ENCODE peak calls at places on chromosomes 13 and 19, in ten cellular contexts. D is tibial nerve; J is CD8-positive, alpha-beta T cell; G is neuronal stem cell; Y is left ventricle myocardium inferior; I is HL-60; B is GM23248; U is right atrium auricular region; M is WERI-Rb-1; Z is coronary artery. F is an unnamed sample.

GRCh38 chr19:43562698-43563241 is 12.6 kb downstream of the XRCC1 start:
- DNase-seq in J (peak), U (peak), B (peak), Z (no peak), I (peak), D (peak), M (no peak), G (no peak), Y (peak), F (peak)

GRCh38 chr19:17610384-17610783 is 54.9 kb downstream of the COLGALT1 start:
- DNase-seq in D (no peak), Y (no peak), B (peak), G (no peak), M (no peak), Z (no peak), U (no peak), J (no peak), I (no peak), F (no peak)

GRCh38 chr13:99969368-99969933 is 2.1 kb downstream of the ZIC5 start:
- DNase-seq in Z (no peak), U (no peak), M (peak), Y (no peak), G (no peak), I (no peak), D (no peak), J (no peak), B (no peak), F (no peak)

GRCh38 chr19:32355309-32355708 is 9.9 kb downstream of the ZNF507 start:
- DNase-seq in Y (no peak), Z (no peak), G (no peak), B (no peak), I (no peak), J (no peak), U (no peak), D (no peak), M (no peak), F (no peak)

GRCh38 chr19:7658219-7658686 is 10.6 kb upstream of the RETN start:
- DNase-seq in G (no peak), M (no peak), Z (no peak), Y (no peak), U (no peak), I (no peak), B (peak), D (no peak), J (no peak), F (no peak)

GRCh38 chr13:94168784-94169512 is 310.5 kb downstream of the DCT start:
- DNase-seq in Z (no peak), J (no peak), I (no peak), B (no peak), M (no peak), Y (no peak), D (no peak), G (no peak), U (no peak), F (no peak)

GRCh38 chr19:55652311-55653078 is 2.3 kb upstream of the U2AF2 start:
- DNase-seq in J (no peak), I (no peak), Z (peak), D (no peak), U (no peak), M (no peak), G (no peak), B (no peak), Y (no peak), F (no peak)

GRCh38 chr13:83151308-83151660 is 731.0 kb downstream of the SLITRK1 start:
- DNase-seq in Y (no peak), D (no peak), I (no peak), J (no peak), U (no peak), B (peak), G (no peak), M (no peak), Z (no peak), F (no peak)

GRCh38 chr13:92265408-92265807 is 867.0 kb downstream of the GPC5 start:
- DNase-seq in U (no peak), B (no peak), D (no peak), G (no peak), Y (no peak), I (no peak), J (no peak), M (no peak), Z (no peak), F (no peak)

GRCh38 chr19:33281296-33281926 is 20.9 kb downstream of the CEBPA start:
- DNase-seq in I (no peak), B (no peak), D (no peak), Y (no peak), G (no peak), Z (no peak), M (no peak), J (no peak), U (no peak), F (no peak)

GRCh38 chr19:34480491-34480890 is 1.1 kb upstream of the WTIP start:
- DNase-seq in G (no peak), M (no peak), I (no peak), D (no peak), J (no peak), U (no peak), Y (no peak), Z (no peak), B (no peak), F (peak)

GRCh38 chr13:51844862-51845573 is at the start of gene TMEM272:
- DNase-seq in U (no peak), J (peak), G (peak), Z (no peak), I (no peak), B (peak), D (no peak), M (peak), Y (peak), F (no peak)

GRCh38 chr19:12802267-12803106 is 618 bp downstream of the THSD8 start:
- DNase-seq in B (peak), Z (no peak), U (no peak), M (no peak), Y (no peak), G (no peak), J (no peak), D (no peak), I (no peak), F (no peak)

GRCh38 chr19:58476498-58477015 is 405 bp downstream of the ZNF446 start:
- DNase-seq in J (no peak), B (peak), Z (no peak), I (no peak), G (no peak), M (no peak), U (no peak), Y (no peak), D (no peak), F (no peak)

GRCh38 chr13:45778897-45779296 is 72.7 kb downstream of the SIAH3 start:
- DNase-seq in Z (no peak), U (no peak), B (no peak), J (no peak), G (no peak), I (no peak), M (no peak), Y (no peak), D (no peak), F (no peak)

GRCh38 chr13:111431241-111431640 is 110.8 kb downstream of the TEX29 start:
- DNase-seq in I (no peak), J (no peak), G (no peak), Z (no peak), Y (no peak), M (no peak), B (no peak), U (no peak), D (no peak), F (no peak)

GRCh38 chr19:47582320-47582909 is 9.5 kb upstream of the ZNF541 start:
- DNase-seq in B (no peak), D (no peak), J (no peak), Z (no peak), Y (no peak), G (no peak), U (no peak), I (no peak), M (no peak), F (no peak)

GRCh38 chr13:73740681-73741080 is 393.5 kb downstream of the KLF12 start:
- DNase-seq in U (no peak), M (no peak), D (no peak), Y (no peak), J (no peak), B (peak), I (no peak), Z (no peak), G (no peak), F (no peak)

GRCh38 chr13:95741584-95742563 is 64.9 kb downstream of the DNAJC3 start:
- DNase-seq in M (no peak), G (no peak), I (no peak), U (no peak), Y (no peak), Z (no peak), J (no peak), B (no peak), D (no peak), F (no peak)

GRCh38 chr19:35398570-35398969 is 27.7 kb downstream of the GPR42 start:
- DNase-seq in Z (no peak), G (no peak), Y (no peak), B (no peak), U (no peak), J (no peak), I (no peak), D (no peak), M (no peak), F (no peak)

GRCh38 chr13:26558074-26558805 is 757 bp downstream of the WASF3 start:
- DNase-seq in Z (no peak), J (no peak), Y (peak), M (no peak), D (no peak), I (no peak), U (no peak), B (peak), G (peak), F (no peak)

GRCh38 chr13:108525867-108526266 is 103.5 kb upstream of the MYO16 start:
- DNase-seq in Z (no peak), M (no peak), I (no peak), Y (no peak), D (no peak), U (no peak), B (no peak), J (no peak), G (no peak), F (no peak)

GRCh38 chr13:107466326-107466725 is 749.0 kb downstream of the LIG4 start:
- DNase-seq in B (peak), I (no peak), Z (no peak), M (no peak), Y (no peak), U (no peak), G (no peak), D (no peak), J (no peak), F (no peak)

GRCh38 chr13:53138369-53139036 is 109.9 kb downstream of the OLFM4 start:
- DNase-seq in U (no peak), J (no peak), Z (no peak), M (no peak), G (no peak), I (no peak), Y (peak), B (peak), D (peak), F (no peak)

GRCh38 chr19:11987405-11988231 is 22.8 kb downstream of the ZNF763 start:
- DNase-seq in D (peak), Z (peak), U (peak), B (peak), I (peak), J (peak), M (peak), G (peak), Y (peak), F (peak)

GRCh38 chr19:18508585-18508984 is 13.3 kb downstream of the ELL start:
- DNase-seq in G (no peak), Y (no peak), M (no peak), J (no peak), D (no peak), Z (no peak), I (no peak), B (no peak), U (no peak), F (no peak)

GRCh38 chr13:112456138-112457056 is 80.2 kb downstream of the SPACA7 start:
- DNase-seq in G (no peak), B (no peak), I (no peak), U (peak), Y (no peak), J (no peak), Z (no peak), M (no peak), D (no peak), F (no peak)

GRCh38 chr13:38350114-38350617 is 515 bp downstream of the UFM1 start:
- DNase-seq in U (peak), Z (no peak), J (peak), B (peak), M (peak), G (no peak), Y (peak), D (peak), I (no peak), F (peak)

GRCh38 chr19:33350538-33351309 is 22.8 kb upstream of the CEBPG start:
- DNase-seq in Y (no peak), G (no peak), Z (no peak), B (peak), I (no peak), J (no peak), U (peak), D (no peak), M (no peak), F (no peak)

GRCh38 chr13:24208314-24208713 is 47.8 kb downstream of the SPATA13 start:
- DNase-seq in D (no peak), G (no peak), M (no peak), J (no peak), Z (no peak), U (no peak), Y (no peak), B (peak), I (no peak), F (no peak)

GRCh38 chr19:4671182-4671851 is 1.2 kb upstream of the MYDGF start:
- DNase-seq in U (no peak), Z (no peak), B (no peak), M (peak), Y (no peak), D (no peak), J (no peak), I (no peak), G (no peak), F (no peak)
- H3K27ac ChIP-seq in U (peak), Z (peak), B (no peak), M (peak), Y (peak), D (peak), J (no peak), I (no peak), G (peak), F (peak)

GRCh38 chr19:2319551-2319950 is 8.8 kb downstream of the LSM7 start:
- DNase-seq in D (no peak), B (no peak), I (no peak), G (no peak), M (no peak), Y (no peak), Z (no peak), U (no peak), J (no peak), F (no peak)
- H3K4me3 ChIP-seq in D (no peak), B (no peak), I (no peak), G (no peak), M (no peak), Y (no peak), Z (no peak), U (no peak), J (no peak), F (no peak)

DNA sequence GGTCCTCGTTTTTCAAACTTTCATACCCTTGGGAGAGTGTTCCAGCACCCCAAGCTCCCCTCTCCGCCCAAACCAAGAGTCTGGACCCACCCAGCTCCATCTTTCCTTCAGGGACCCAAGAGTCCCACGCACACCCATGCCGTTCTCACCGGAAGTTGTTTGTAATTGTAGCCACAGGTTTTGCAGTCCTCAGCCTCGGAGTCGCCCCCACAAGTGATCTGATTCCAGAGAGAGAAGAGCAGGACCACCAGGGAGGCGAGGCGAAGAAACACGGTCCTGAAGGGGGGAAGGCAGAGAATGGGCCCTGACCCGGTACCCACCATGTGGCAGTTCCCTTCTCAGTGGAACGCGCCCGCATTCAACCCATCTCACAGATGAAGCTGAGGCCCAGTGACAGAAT is 3.4 kb upstream of the LENG1 start:
- DNase-seq in D (no peak), Z (no peak), M (no peak), J (no peak), I (no peak), U (no peak), B (no peak), Y (no peak), G (no peak), F (no peak)
- H3K27ac ChIP-seq in D (peak), Z (no peak), M (no peak), J (no peak), I (peak), U (no peak), B (no peak), Y (no peak), G (no peak), F (no peak)

GRCh38 chr19:50344661-50345318 is 15.6 kb upstream of the KCNC3 start:
- DNase-seq in M (no peak), B (no peak), Y (peak), I (no peak), U (no peak), Z (no peak), J (no peak), G (no peak), D (no peak), F (no peak)
- H3K4me3 ChIP-seq in M (no peak), B (no peak), Y (no peak), I (peak), U (no peak), Z (no peak), J (no peak), G (no peak), D (no peak), F (no peak)

GRCh38 chr13:49859568-49859967 is 67.1 kb upstream of the KPNA3 start:
- DNase-seq in M (no peak), D (no peak), U (no peak), I (no peak), Y (no peak), G (no peak), Z (no peak), B (peak), J (no peak), F (no peak)
- H3K27ac ChIP-seq in M (no peak), D (peak), U (no peak), I (no peak), Y (no peak), G (no peak), Z (no peak), B (peak), J (no peak), F (no peak)

GRCh38 chr19:16577531-16578052 is 5.4 kb upstream of the SLC35E1 start:
- DNase-seq in B (no peak), J (no peak), I (no peak), D (no peak), Y (no peak), U (no peak), G (no peak), Z (no peak), M (no peak), F (no peak)

GRCh38 chr19:16579381-16579780 is 7.2 kb upstream of the SLC35E1 start:
- DNase-seq in I (no peak), M (no peak), J (no peak), G (no peak), Z (no peak), D (no peak), U (no peak), B (no peak), Y (no peak), F (no peak)

GRCh38 chr19:16575861-16576689 is 3.9 kb upstream of the SLC35E1 start:
- DNase-seq in B (no peak), Z (no peak), J (no peak), I (no peak), Y (no peak), D (no peak), M (no peak), G (no peak), U (no peak), F (no peak)

GRCh38 chr19:16575282-16575681 is 3.1 kb upstream of the SLC35E1 start:
- DNase-seq in D (no peak), G (no peak), U (no peak), Z (no peak), B (no peak), M (no peak), I (no peak), Y (no peak), J (no peak), F (no peak)

DNA sequence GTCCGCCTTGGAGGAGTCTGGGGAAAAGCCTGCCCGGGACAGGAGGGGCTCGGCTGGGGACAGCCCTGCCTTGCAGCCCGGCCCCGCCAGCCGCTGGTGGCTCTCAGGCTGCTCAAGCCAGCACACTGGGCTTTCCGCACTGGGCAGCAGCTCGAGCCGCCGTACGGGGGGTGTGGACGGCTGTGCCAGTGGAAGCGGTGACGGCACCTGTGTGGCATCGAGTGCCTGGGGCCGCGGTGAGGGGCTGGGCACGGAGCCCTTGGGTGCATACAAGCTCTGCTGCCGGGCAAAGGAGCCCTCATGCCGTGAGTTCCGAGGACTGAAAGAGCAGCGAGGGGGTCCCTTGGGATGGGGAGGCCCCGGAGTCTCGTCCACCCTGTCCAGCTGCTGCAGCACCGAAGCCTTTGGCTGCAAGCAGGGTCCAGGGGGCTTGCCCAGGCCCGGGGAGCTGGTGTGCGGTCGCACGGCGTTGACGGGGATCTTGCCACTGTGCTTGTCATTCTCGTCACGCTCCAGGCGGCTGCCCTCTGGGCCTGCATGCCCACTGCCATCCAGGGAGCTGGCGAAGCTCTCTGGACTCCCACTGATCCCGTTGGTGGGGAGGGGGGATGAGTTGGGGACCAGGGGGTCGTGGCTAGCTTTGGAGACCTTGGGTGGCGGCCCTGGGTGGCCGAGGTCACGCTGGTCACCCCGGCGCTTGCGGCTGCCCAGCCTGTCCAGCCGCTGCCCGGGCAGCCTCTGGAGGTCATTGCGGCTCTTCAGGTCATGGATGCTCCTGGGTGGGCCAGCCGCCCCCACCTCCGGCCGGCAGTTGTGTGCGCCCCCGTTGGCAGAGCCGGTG is 4.7 kb upstream of the SLC35E1 start:
- DNase-seq in J (no peak), B (no peak), I (no peak), M (no peak), U (no peak), D (no peak), Z (no peak), Y (no peak), G (no peak), F (no peak)
- H3K4me3 ChIP-seq in J (no peak), B (no peak), I (no peak), M (no peak), U (no peak), D (no peak), Z (no peak), Y (no peak), G (no peak), F (no peak)

GRCh38 chr13:102351486-102351885 is 50.4 kb downstream of the FGF14 start:
- DNase-seq in G (no peak), M (no peak), U (no peak), Y (no peak), Z (no peak), D (no peak), J (no peak), I (no peak), B (no peak), F (no peak)
- H3K27ac ChIP-seq in G (no peak), M (no peak), U (no peak), Y (no peak), Z (no peak), D (no peak), J (no peak), I (no peak), B (no peak), F (no peak)

GRCh38 chr19:46191972-46192371 is 37.6 kb upstream of the IGFL1 start:
- DNase-seq in U (no peak), B (no peak), G (no peak), I (peak), Y (no peak), M (no peak), D (no peak), Z (no peak), J (no peak), F (no peak)

GRCh38 chr19:46192990-46193650 is 36.4 kb upstream of the IGFL1 start:
- DNase-seq in M (no peak), G (no peak), Y (no peak), D (no peak), B (peak), I (peak), U (peak), Z (no peak), J (no peak), F (no peak)

GRCh38 chr19:46190489-46190888 is 39.1 kb upstream of the IGFL1 start:
- DNase-seq in U (no peak), I (no peak), G (no peak), D (no peak), M (no peak), B (no peak), J (no peak), Z (no peak), Y (no peak), F (no peak)

GRCh38 chr19:46189971-46190335 is 39.6 kb upstream of the IGFL1 start:
- DNase-seq in Z (no peak), J (no peak), G (no peak), I (no peak), D (no peak), Y (no peak), B (no peak), U (no peak), M (no peak), F (no peak)

GRCh38 chr19:46191356-46191755 is 38.2 kb upstream of the IGFL1 start:
- DNase-seq in U (no peak), M (no peak), Y (no peak), Z (no peak), I (no peak), D (no peak), B (no peak), J (no peak), G (no peak), F (no peak)
- H3K4me3 ChIP-seq in U (no peak), M (no peak), Y (no peak), Z (no peak), I (no peak), D (no peak), B (no peak), J (no peak), G (no peak), F (no peak)

F was measured in ascending aorta.